ENCODE peak calls at places on chromosomes 4 and X, in four cellular contexts. I is A549, Q is HepG2, A is K562. D is an unnamed sample.

GRCh38 chrX:63934791-63935190 is 149.8 kb upstream of the ARHGEF9 start:
- DNase-seq in I (no peak), Q (no peak), A (no peak), D (peak)

GRCh38 chr4:181684310-181684709 is 558.9 kb upstream of the TENM3 start:
- DNase-seq in I (no peak), Q (no peak), A (no peak), D (no peak)

GRCh38 chr4:117596917-117597316 is 437.4 kb upstream of the NDST3 start:
- DNase-seq in I (no peak), Q (no peak), A (no peak), D (no peak)

GRCh38 chrX:103464774-103465117 is 54.5 kb downstream of the RAB40A start:
- DNase-seq in I (peak), Q (peak), A (peak), D (peak)

GRCh38 chr4:38753021-38753806 is 29.6 kb downstream of the TLR10 start:
- DNase-seq in I (peak), Q (peak), A (no peak), D (peak)

GRCh38 chr4:4502694-4503311 is 39.0 kb downstream of the STX18 start:
- DNase-seq in I (no peak), Q (no peak), A (no peak), D (no peak)

GRCh38 chrX:103376118-103376978 is at the start of gene BEX3:
- DNase-seq in I (peak), Q (peak), A (no peak), D (peak)

GRCh38 chr4:109989044-109989443 is 76.4 kb downstream of the EGF start:
- DNase-seq in I (peak), Q (no peak), A (no peak), D (no peak)

GRCh38 chr4:159946983-159947645 is 844.2 kb downstream of the RAPGEF2 start:
- DNase-seq in I (peak), Q (peak), A (peak), D (no peak)

GRCh38 chr4:48189731-48190130 is 55.7 kb upstream of the TXK start:
- DNase-seq in I (no peak), Q (no peak), A (no peak), D (no peak)

GRCh38 chrX:132407704-132408103 is 81.1 kb downstream of the MBNL3 start:
- DNase-seq in I (no peak), Q (no peak), A (no peak), D (no peak)

GRCh38 chr4:76526585-76526990 is 91.6 kb downstream of the SHROOM3 start:
- DNase-seq in I (peak), Q (peak), A (no peak), D (no peak)

GRCh38 chr4:76804060-76804459 is 93.9 kb downstream of the SOWAHB start:
- DNase-seq in I (no peak), Q (no peak), A (no peak), D (no peak)

GRCh38 chr4:82989567-82990429 is 20.8 kb downstream of the LIN54 start:
- DNase-seq in I (no peak), Q (peak), A (no peak), D (no peak)
- TF ChIP-seq NR3C1 in I (no peak), Q (no peak), A (no peak), D (no peak)

GRCh38 chrX:40736170-40736505 is 796 bp upstream of the MED14 start:
- DNase-seq in I (no peak), Q (peak), A (no peak), D (no peak)
- TF ChIP-seq NR3C1 in I (no peak), Q (no peak), A (no peak), D (no peak)

GRCh38 chr4:5757954-5758353 is 47.0 kb downstream of the EVC start:
- DNase-seq in I (no peak), Q (no peak), A (no peak), D (no peak)

GRCh38 chr4:5758741-5759140 is 47.7 kb downstream of the EVC start:
- DNase-seq in I (peak), Q (no peak), A (no peak), D (no peak)

GRCh38 chr4:5759236-5760075 is 48.5 kb downstream of the EVC start:
- DNase-seq in I (no peak), Q (no peak), A (no peak), D (no peak)

GRCh38 chr4:5760936-5761480 is 50.0 kb downstream of the EVC start:
- DNase-seq in I (no peak), Q (no peak), A (no peak), D (no peak)

DNA sequence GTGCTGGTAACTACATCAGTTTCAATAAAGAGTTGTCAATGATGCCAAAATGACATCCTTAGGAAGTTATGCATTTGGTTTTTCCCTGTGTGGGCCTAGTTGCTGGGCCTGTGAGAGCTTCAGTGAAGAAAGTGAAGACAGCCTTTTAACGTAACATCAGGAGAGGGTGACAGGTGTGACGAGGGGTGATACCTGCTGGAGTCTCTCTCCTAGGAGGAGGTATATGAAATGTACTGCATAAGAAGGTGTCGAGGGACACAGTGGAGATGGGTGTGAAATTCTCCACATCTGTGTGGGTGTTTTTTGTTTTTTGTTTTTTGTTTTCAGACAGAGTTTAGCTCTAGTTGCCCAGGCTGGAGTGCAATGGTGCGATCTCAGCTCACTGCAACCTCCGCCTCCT is 49.2 kb downstream of the EVC start:
- DNase-seq in I (no peak), Q (no peak), A (no peak), D (no peak)
- TF ChIP-seq NR3C1 in I (no peak), Q (no peak), A (no peak), D (no peak)

GRCh38 chr4:94595880-94596483 is 144.2 kb downstream of the PDLIM5 start:
- DNase-seq in I (peak), Q (peak), A (peak), D (no peak)
- TF ChIP-seq NR3C1 in I (no peak), Q (no peak), A (no peak), D (no peak)

GRCh38 chrX:80486299-80486698 is 66.1 kb downstream of the TENT5D start:
- DNase-seq in I (no peak), Q (no peak), A (no peak), D (no peak)

GRCh38 chrX:80485543-80485942 is 65.3 kb downstream of the TENT5D start:
- DNase-seq in I (no peak), Q (no peak), A (no peak), D (no peak)

DNA sequence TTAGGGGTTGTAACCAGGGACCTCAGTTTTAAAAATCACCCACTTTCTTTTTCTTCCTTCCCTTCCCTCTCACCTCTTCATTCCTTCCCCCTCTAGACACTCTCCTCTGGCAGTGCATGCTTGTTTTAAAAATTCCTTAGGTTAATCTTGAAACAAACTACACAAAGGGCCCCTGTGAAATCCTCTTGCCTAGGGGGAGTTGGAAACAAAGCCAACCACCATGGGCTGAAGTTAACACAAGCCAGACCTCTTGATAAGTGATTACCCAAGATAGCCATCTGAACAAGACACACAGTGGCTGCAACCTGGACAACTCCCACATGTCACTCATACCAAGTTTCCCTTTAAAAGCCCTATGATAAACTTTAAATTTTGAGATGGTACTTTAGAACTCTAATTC is 68.9 kb downstream of the TENT5D start:
- DNase-seq in I (no peak), Q (no peak), A (no peak), D (no peak)
- TF ChIP-seq NR3C1 in I (no peak), Q (no peak), A (no peak), D (no peak)

GRCh38 chrX:94830717-94831116 is 1156.7 kb downstream of the FAM133A start:
- DNase-seq in I (no peak), Q (no peak), A (no peak), D (no peak)
- TF ChIP-seq NR3C1 in I (no peak), Q (no peak), A (no peak), D (no peak)

D was measured in WTC11.